ENCODE peak calls at places on chromosomes 7 and 10, in eight cellular contexts. I is substantia nigra; W is stimulated activated CD4-positive, alpha-beta T cell treated with anti-CD3 and anti-CD28 coated beads, Interleukin-2, amount 100 ng/mL, for 24 hours; G is NCI-H1417; V is activated CD4-positive, alpha-beta T cell treated with anti-CD3 and anti-CD28 coated beads, Interleukin-2, amount 10 ng/mL, durations not matched to agents 7 days and 5 days; Q is activated CD8-positive, alpha-beta T cell treated with anti-CD3 and anti-CD28 coated beads for 36 hours; F is neuronal stem cell; M is tibial nerve. P is an unnamed sample.

GRCh38 chr10:79434223-79434687 is 11.2 kb downstream of the ZCCHC24 start:
- DNase-seq in G (no peak), F (no peak), V (no peak), Q (peak), M (no peak), I (no peak), W (peak), P (no peak)

GRCh38 chr10:22832198-22832597 is 95.7 kb upstream of the ARMC3 start:
- DNase-seq in I (no peak), M (no peak), Q (no peak), V (no peak), F (no peak), G (no peak), W (no peak), P (no peak)

GRCh38 chr10:113052076-113052830 is 102.2 kb downstream of the TCF7L2 start:
- DNase-seq in M (no peak), Q (no peak), G (no peak), I (no peak), F (no peak), V (no peak), W (no peak), P (no peak)

GRCh38 chr7:105487559-105488218 is 34.4 kb downstream of the PUS7 start:
- DNase-seq in M (no peak), Q (no peak), V (peak), I (no peak), G (no peak), W (no peak), F (peak), P (no peak)

GRCh38 chr10:32887481-32887880 is 70.5 kb downstream of the ITGB1 start:
- DNase-seq in F (no peak), Q (no peak), M (no peak), W (no peak), G (no peak), V (no peak), I (no peak), P (no peak)

GRCh38 chr10:34427911-34428216 is 387.2 kb downstream of the PARD3 start:
- DNase-seq in I (no peak), Q (no peak), V (no peak), M (no peak), W (no peak), G (no peak), F (no peak), P (no peak)

GRCh38 chr10:77442790-77443189 is 194.8 kb downstream of the KCNMA1 start:
- DNase-seq in W (no peak), G (peak), V (no peak), I (no peak), F (no peak), M (no peak), Q (no peak), P (no peak)

GRCh38 chr7:131933890-131934289 is 377.5 kb upstream of the PODXL start:
- DNase-seq in V (no peak), M (no peak), I (no peak), Q (no peak), W (no peak), F (no peak), G (no peak), P (no peak)

GRCh38 chr10:44263771-44264170 is 121.1 kb downstream of the CXCL12 start:
- DNase-seq in W (no peak), F (no peak), G (no peak), M (no peak), V (no peak), Q (no peak), I (no peak), P (no peak)

P was measured in hypothalamus.